ENCODE peak calls at places on chromosomes 2 and 18, in four cellular contexts. O is endothelial cell; Z is stimulated activated CD4-positive, alpha-beta T cell treated with anti-CD3 and anti-CD28 coated beads, Interleukin-15, amount 100 ng/mL, for 1 hour; Q is CD8-positive, alpha-beta memory T cell. C is an unnamed sample.

GRCh38 chr2:112345030-112346027 is 69.9 kb downstream of the ZC3H6 start:
- DNase-seq in Q (no peak), O (no peak), Z (no peak), C (no peak)

GRCh38 chr2:161124186-161124585 is 36.0 kb upstream of the TANK start:
- DNase-seq in O (no peak), Z (no peak), Q (no peak), C (no peak)

GRCh38 chr18:24187689-24188088 is 48.8 kb downstream of the CABYR start:
- DNase-seq in Q (no peak), Z (no peak), O (no peak), C (no peak)

GRCh38 chr18:55489742-55490055 is 98.3 kb downstream of the TCF4 start:
- DNase-seq in O (no peak), Z (no peak), Q (no peak), C (no peak)

GRCh38 chr2:179677148-179677688 is 184.2 kb downstream of the ZNF385B start:
- DNase-seq in O (no peak), Z (no peak), Q (no peak), C (peak; percentile 24)

GRCh38 chr2:218194880-218195279 is 22.1 kb upstream of the ARPC2 start:
- DNase-seq in Q (no peak), Z (no peak), O (peak; percentile 11), C (no peak)

GRCh38 chr2:3472296-3472695 is 47.0 kb downstream of the ADI1 start:
- DNase-seq in O (no peak), Q (no peak), Z (no peak), C (no peak)

GRCh38 chr2:37324536-37324785 is 172 bp downstream of the PRKD3 start:
- DNase-seq in Z (no peak), O (no peak), Q (peak; percentile 84), C (peak; percentile 86)

GRCh38 chr18:56256659-56257058 is 381.7 kb downstream of the TXNL1 start:
- DNase-seq in Q (no peak), O (no peak), Z (no peak), C (no peak)

GRCh38 chr18:51339866-51340265 is 142.4 kb upstream of the MEX3C start:
- DNase-seq in Z (no peak), Q (no peak), O (no peak), C (no peak)

GRCh38 chr18:50306944-50307343 is 19.5 kb upstream of the CXXC1 start:
- DNase-seq in Q (no peak), O (no peak), Z (no peak), C (peak; percentile 23)

GRCh38 chr2:134375935-134376334 is 122.1 kb downstream of the MGAT5 start:
- DNase-seq in Z (no peak), O (no peak), Q (no peak), C (peak; percentile 32)

GRCh38 chr2:112493858-112494648 is 12.1 kb downstream of the TTL start:
- DNase-seq in O (no peak), Z (no peak), Q (no peak), C (peak; percentile 92)

GRCh38 chr18:79400591-79401381 is 5.1 kb downstream of the NFATC1 start:
- DNase-seq in O (no peak), Z (no peak), Q (peak; percentile 73), C (peak; percentile 43)

GRCh38 chr2:191569025-191569424 is 108.9 kb upstream of the NABP1 start:
- DNase-seq in Q (no peak), O (no peak), Z (no peak), C (no peak)

GRCh38 chr2:19312949-19313348 is 45.5 kb downstream of the OSR1 start:
- DNase-seq in O (peak; percentile 22), Z (no peak), Q (no peak), C (peak; percentile 69)

GRCh38 chr2:74199275-74199701 is 873 bp downstream of the MTHFD2 start:
- DNase-seq in O (no peak), Q (no peak), Z (no peak), C (no peak)

GRCh38 chr18:59604877-59605276 is 92.3 kb downstream of the CCBE1 start:
- DNase-seq in O (no peak), Z (no peak), Q (no peak), C (peak; percentile 48)

GRCh38 chr18:23650963-23651927 is 11.5 kb downstream of the ANKRD29 start:
- DNase-seq in O (no peak), Q (no peak), Z (no peak), C (peak; percentile 95)

GRCh38 chr2:220847587-220847986 is 724.5 kb downstream of the EPHA4 start:
- DNase-seq in Z (no peak), Q (no peak), O (no peak), C (peak; percentile 93)

GRCh38 chr2:160384791-160385190 is 108.8 kb downstream of the RBMS1 start:
- DNase-seq in Q (no peak), O (no peak), Z (no peak), C (no peak)

GRCh38 chr2:118300807-118301206 is 212.5 kb downstream of the INSIG2 start:
- DNase-seq in Z (no peak), O (no peak), Q (no peak), C (peak; percentile 54)

GRCh38 chr2:233399306-233400225 is 45.3 kb downstream of the DGKD start:
- DNase-seq in O (no peak), Z (no peak), Q (no peak), C (no peak)

GRCh38 chr2:128416781-128417180 is 98.1 kb upstream of the HS6ST1 start:
- DNase-seq in Q (no peak), O (no peak), Z (no peak), C (no peak)

GRCh38 chr2:220279840-220280239 is 652.4 kb downstream of the SLC4A3 start:
- DNase-seq in O (no peak), Z (no peak), Q (no peak), C (peak; percentile 66)

GRCh38 chr18:34741401-34741800 is 31.3 kb downstream of the DTNA start:
- DNase-seq in Z (no peak), O (no peak), Q (no peak), C (no peak)

GRCh38 chr2:12061785-12062184 is 315.4 kb downstream of the LPIN1 start:
- DNase-seq in Q (no peak), O (no peak), Z (no peak), C (no peak)

GRCh38 chr2:43462866-43463641 is 132.8 kb downstream of the THADA start:
- DNase-seq in Z (no peak), Q (no peak), O (no peak), C (no peak)

GRCh38 chr2:159219394-159219998 is 67.0 kb downstream of the WDSUB1 start:
- DNase-seq in Z (no peak), Q (no peak), O (no peak), C (no peak)

GRCh38 chr2:231931481-231931915 is 5.3 kb upstream of the NPPC start:
- DNase-seq in O (no peak), Q (no peak), Z (no peak), C (no peak)

GRCh38 chr2:101026923-101027469 is 24.9 kb downstream of the RPL31 start:
- DNase-seq in O (no peak), Q (no peak), Z (no peak), C (no peak)

C was measured in GM23248.